ENCODE peak calls at places on chromosomes 12 and 14, in five cellular contexts. D is iris pigment epithelial cell; G is psoas muscle; B is MV-4-11; A is activated CD4-positive, alpha-beta T cell treated with anti-CD3 and anti-CD28 coated beads for 4 hours. R is an unnamed sample.
A peak's percentile ranks its signal among the peaks of the same experiment; 100 is the strongest.

GRCh38 chr12:19151298-19151697 is 21.8 kb downstream of the PLEKHA5 start:
- DNase-seq in A (no peak), G (no peak), B (no peak), D (no peak), R (no peak)

GRCh38 chr12:124279846-124280360 is 15.0 kb upstream of the RFLNA start:
- DNase-seq in D (no peak), B (no peak), G (no peak), A (no peak), R (no peak)

GRCh38 chr12:104219361-104219892 is 3.8 kb downstream of the TXNRD1 start:
- DNase-seq in D (peak; percentile 97), G (no peak), B (no peak), A (no peak), R (no peak)

GRCh38 chr12:101906226-101906625 is 28.8 kb downstream of the DRAM1 start:
- DNase-seq in A (no peak), B (no peak), D (no peak), G (no peak), R (no peak)

GRCh38 chr14:75016815-75017214 is 14.1 kb downstream of the EIF2B2 start:
- DNase-seq in G (no peak), B (no peak), A (no peak), D (no peak), R (no peak)

GRCh38 chr14:68547305-68548193 is 245.3 kb downstream of the ZFP36L1 start:
- DNase-seq in D (peak; percentile 87), B (no peak), G (peak; percentile 73), A (no peak), R (no peak)

GRCh38 chr12:131603106-131604033 is 107.5 kb upstream of the SFSWAP start:
- DNase-seq in A (no peak), D (no peak), G (no peak), B (peak; percentile 39), R (no peak)

GRCh38 chr12:112184056-112184887 is 58.9 kb downstream of the TRAFD1 start:
- DNase-seq in A (no peak), D (no peak), G (no peak), B (no peak), R (no peak)

GRCh38 chr12:49264873-49265792 is at the start of gene TUBA1C:
- DNase-seq in D (peak; percentile 96), A (peak; percentile 86), G (peak; percentile 93), B (peak; percentile 88), R (peak; percentile 100)

GRCh38 chr14:96660667-96661066 is 136.5 kb upstream of the VRK1 start:
- DNase-seq in B (no peak), D (no peak), A (no peak), G (no peak), R (no peak)

GRCh38 chr14:75437201-75438143 is 9.7 kb downstream of the JDP2 start:
- DNase-seq in D (no peak), A (no peak), B (peak; percentile 8), G (no peak), R (no peak)

GRCh38 chr14:88233915-88234314 is 89.2 kb downstream of the KCNK10 start:
- DNase-seq in D (no peak), B (no peak), A (no peak), G (no peak), R (no peak)

GRCh38 chr14:92513966-92514843 is 624 bp downstream of the RIN3 start:
- DNase-seq in D (peak; percentile 32), G (no peak), A (peak; percentile 38), B (no peak), R (peak; percentile 71)

GRCh38 chr12:5163661-5164060 is 120.0 kb downstream of the KCNA5 start:
- DNase-seq in D (peak; percentile 4), G (no peak), B (no peak), A (no peak), R (no peak)

GRCh38 chr12:95548056-95548538 is 3.2 kb downstream of the USP44 start:
- DNase-seq in A (peak; percentile 24), B (no peak), G (peak; percentile 21), D (no peak), R (peak; percentile 42)

GRCh38 chr12:124940393-124941169 is 26.1 kb upstream of the UBC start:
- DNase-seq in G (peak; percentile 92), A (peak; percentile 86), B (no peak), D (peak; percentile 92), R (peak; percentile 78)

GRCh38 chr12:53327435-53328042 is 6.1 kb upstream of the AAAS start:
- DNase-seq in G (no peak), D (no peak), A (no peak), B (no peak), R (no peak)

GRCh38 chr12:23217158-23217557 is 592.2 kb downstream of the ETNK1 start:
- DNase-seq in G (no peak), A (no peak), D (no peak), B (no peak), R (no peak)

GRCh38 chr14:81447018-81447770 is 47.1 kb upstream of the STON2 start:
- DNase-seq in A (no peak), G (peak; percentile 34), D (no peak), B (no peak), R (no peak)

GRCh38 chr12:121751034-121751433 is 38.5 kb downstream of the TMEM120B start:
- DNase-seq in B (no peak), G (no peak), D (no peak), A (no peak), R (no peak)

GRCh38 chr12:89363582-89363981 is 11.3 kb upstream of the DUSP6 start:
- DNase-seq in D (no peak), G (no peak), B (no peak), A (no peak), R (no peak)

GRCh38 chr14:94562019-94562418 is 777 bp downstream of the SERPINA4 start:
- DNase-seq in D (no peak), G (no peak), A (no peak), B (no peak), R (no peak)

GRCh38 chr14:21652209-21652808 is 1.3 kb upstream of the OR4E2 start:
- DNase-seq in A (no peak), D (no peak), G (no peak), B (no peak), R (no peak)

GRCh38 chr14:102200690-102201368 is 61.1 kb downstream of the WDR20 start:
- DNase-seq in D (no peak), B (peak; percentile 55), G (no peak), A (no peak), R (no peak)

GRCh38 chr12:115094163-115094816 is 410.3 kb upstream of the TBX3 start:
- DNase-seq in G (no peak), A (no peak), D (no peak), B (no peak), R (no peak)

GRCh38 chr12:7319934-7320333 is 16.1 kb downstream of the ACSM4 start:
- DNase-seq in D (no peak), G (no peak), B (no peak), A (no peak), R (no peak)

GRCh38 chr12:15001733-15002471 is 29.1 kb downstream of the PDE6H start:
- DNase-seq in A (no peak), D (peak; percentile 52), G (peak; percentile 30), B (no peak), R (no peak)

GRCh38 chr12:121158085-121158484 is 25.4 kb downstream of the P2RX7 start:
- DNase-seq in A (no peak), D (no peak), B (no peak), G (no peak), R (no peak)

GRCh38 chr14:85617799-85618198 is 87.9 kb downstream of the FLRT2 start:
- DNase-seq in B (no peak), G (no peak), D (no peak), A (no peak), R (no peak)

GRCh38 chr12:13208533-13209278 is 12.2 kb downstream of the EMP1 start:
- DNase-seq in G (no peak), A (no peak), D (peak; percentile 71), B (peak; percentile 57), R (no peak)